ENCODE peak calls at places on chromosomes 4 and X, in five cellular contexts. One of them, this sample, is unnamed.

GRCh38 chr4:137950286-137950685 is 291.9 kb downstream of the SLC7A11 start:
- DNase-seq in mesenchymal stem cell: no peak
- DNase-seq in H1: no peak
- DNase-seq in neuronal stem cell: no peak
- DNase-seq in IMR-90: no peak
- DNase-seq in this sample: peak

GRCh38 chrX:131729295-131729694 is 185.4 kb downstream of the OR13H1 start:
- DNase-seq in neuronal stem cell: no peak
- DNase-seq in mesenchymal stem cell: no peak
- DNase-seq in H1: no peak
- DNase-seq in IMR-90: peak
- DNase-seq in this sample: peak

GRCh38 chr4:37415845-37416369 is 171.4 kb downstream of the NWD2 start:
- DNase-seq in IMR-90: no peak
- DNase-seq in neuronal stem cell: no peak
- DNase-seq in H1: no peak
- DNase-seq in mesenchymal stem cell: no peak
- DNase-seq in this sample: peak

GRCh38 chrX:93591398-93591797 is 82.0 kb downstream of the NAP1L3 start:
- DNase-seq in IMR-90: no peak
- DNase-seq in neuronal stem cell: no peak
- DNase-seq in mesenchymal stem cell: no peak
- DNase-seq in H1: no peak
- DNase-seq in this sample: no peak

GRCh38 chr4:1652088-1652487 is 32.0 kb downstream of the FAM53A start:
- DNase-seq in H1: no peak
- DNase-seq in neuronal stem cell: no peak
- DNase-seq in IMR-90: no peak
- DNase-seq in mesenchymal stem cell: no peak
- DNase-seq in this sample: no peak

GRCh38 chrX:1283093-1283492 is 14.5 kb downstream of the CSF2RA start:
- DNase-seq in mesenchymal stem cell: no peak
- DNase-seq in neuronal stem cell: no peak
- DNase-seq in H1: no peak
- DNase-seq in IMR-90: no peak
- DNase-seq in this sample: no peak

GRCh38 chrX:128021566-128021965 is 30.6 kb downstream of the ACTRT1 start:
- DNase-seq in IMR-90: no peak
- DNase-seq in H1: no peak
- DNase-seq in neuronal stem cell: no peak
- DNase-seq in mesenchymal stem cell: no peak
- DNase-seq in this sample: no peak

GRCh38 chrX:97563531-97564133 is 679.9 kb downstream of the RPA4 start:
- DNase-seq in neuronal stem cell: no peak
- DNase-seq in IMR-90: peak
- DNase-seq in mesenchymal stem cell: peak
- DNase-seq in H1: no peak
- DNase-seq in this sample: peak

GRCh38 chr4:134122903-134123302 is 78.7 kb downstream of the PABPC4L start:
- DNase-seq in mesenchymal stem cell: no peak
- DNase-seq in H1: no peak
- DNase-seq in neuronal stem cell: no peak
- DNase-seq in IMR-90: no peak
- DNase-seq in this sample: no peak

GRCh38 chrX:119266364-119266995 is 30.4 kb downstream of the PGRMC1 start:
- DNase-seq in IMR-90: peak
- DNase-seq in mesenchymal stem cell: peak
- DNase-seq in H1: no peak
- DNase-seq in neuronal stem cell: no peak
- DNase-seq in this sample: peak

GRCh38 chrX:31329298-31329697 is 257.5 kb upstream of the FTHL17 start:
- DNase-seq in mesenchymal stem cell: no peak
- DNase-seq in IMR-90: peak
- DNase-seq in neuronal stem cell: no peak
- DNase-seq in H1: no peak
- DNase-seq in this sample: no peak

GRCh38 chrX:18377802-18378201 is 23.3 kb upstream of the SCML2 start:
- DNase-seq in neuronal stem cell: no peak
- DNase-seq in H1: peak
- DNase-seq in IMR-90: peak
- DNase-seq in mesenchymal stem cell: peak
- DNase-seq in this sample: no peak

GRCh38 chr4:80202784-80203553 is 5.7 kb downstream of the PRDM8 start:
- DNase-seq in mesenchymal stem cell: peak
- DNase-seq in IMR-90: peak
- DNase-seq in neuronal stem cell: no peak
- DNase-seq in H1: peak
- DNase-seq in this sample: peak

GRCh38 chr4:36351082-36351666 is 69.8 kb downstream of the DTHD1 start:
- DNase-seq in mesenchymal stem cell: peak
- DNase-seq in H1: peak
- DNase-seq in IMR-90: peak
- DNase-seq in neuronal stem cell: peak
- DNase-seq in this sample: peak

GRCh38 chr4:98663226-98664006 is 5.0 kb upstream of the TSPAN5 start:
- DNase-seq in IMR-90: no peak
- DNase-seq in mesenchymal stem cell: no peak
- DNase-seq in neuronal stem cell: no peak
- DNase-seq in H1: no peak
- DNase-seq in this sample: no peak

GRCh38 chr4:68373513-68373912 is 23.6 kb upstream of the YTHDC1 start:
- DNase-seq in H1: peak
- DNase-seq in IMR-90: peak
- DNase-seq in neuronal stem cell: peak
- DNase-seq in mesenchymal stem cell: no peak
- DNase-seq in this sample: peak

GRCh38 chr4:70829015-70829414 is 10.7 kb downstream of the GRSF1 start:
- DNase-seq in H1: no peak
- DNase-seq in neuronal stem cell: no peak
- DNase-seq in IMR-90: no peak
- DNase-seq in mesenchymal stem cell: no peak
- DNase-seq in this sample: no peak

GRCh38 chrX:29419774-29420553 is 795.4 kb upstream of the MAGEB2 start:
- DNase-seq in H1: no peak
- DNase-seq in IMR-90: peak
- DNase-seq in mesenchymal stem cell: peak
- DNase-seq in neuronal stem cell: no peak
- DNase-seq in this sample: peak

GRCh38 chr4:26062221-26062620 is 148.2 kb downstream of the SMIM20 start:
- DNase-seq in IMR-90: peak
- DNase-seq in mesenchymal stem cell: no peak
- DNase-seq in neuronal stem cell: no peak
- DNase-seq in H1: no peak
- DNase-seq in this sample: no peak

GRCh38 chr4:7021930-7022658 is 21.1 kb upstream of the TADA2B start:
- DNase-seq in H1: no peak
- DNase-seq in mesenchymal stem cell: peak
- DNase-seq in IMR-90: peak
- DNase-seq in neuronal stem cell: no peak
- DNase-seq in this sample: peak

GRCh38 chr4:36343501-36343900 is 62.1 kb downstream of the DTHD1 start:
- DNase-seq in mesenchymal stem cell: no peak
- DNase-seq in IMR-90: no peak
- DNase-seq in H1: no peak
- DNase-seq in neuronal stem cell: no peak
- DNase-seq in this sample: no peak

GRCh38 chr4:150072906-150073714 is 5.1 kb upstream of the DCLK2 start:
- DNase-seq in neuronal stem cell: no peak
- DNase-seq in IMR-90: peak
- DNase-seq in H1: no peak
- DNase-seq in mesenchymal stem cell: peak
- DNase-seq in this sample: peak

GRCh38 chr4:85318415-85318814 is 156.5 kb upstream of the ARHGAP24 start:
- DNase-seq in H1: no peak
- DNase-seq in IMR-90: no peak
- DNase-seq in neuronal stem cell: no peak
- DNase-seq in mesenchymal stem cell: no peak
- DNase-seq in this sample: no peak

GRCh38 chr4:37561803-37562207 is 124.4 kb downstream of the RELL1 start:
- DNase-seq in H1: no peak
- DNase-seq in mesenchymal stem cell: peak
- DNase-seq in IMR-90: peak
- DNase-seq in neuronal stem cell: no peak
- DNase-seq in this sample: peak

GRCh38 chr4:98260047-98260578 is 1.1 kb upstream of the RAP1GDS1 start:
- DNase-seq in mesenchymal stem cell: no peak
- DNase-seq in H1: no peak
- DNase-seq in neuronal stem cell: no peak
- DNase-seq in IMR-90: peak
- DNase-seq in this sample: no peak

GRCh38 chr4:156832886-156833285 is 138.7 kb downstream of the PDGFC start:
- DNase-seq in mesenchymal stem cell: peak
- DNase-seq in neuronal stem cell: no peak
- DNase-seq in IMR-90: peak
- DNase-seq in H1: no peak
- DNase-seq in this sample: no peak

GRCh38 chrX:25600776-25601175 is 537.4 kb upstream of the MAGEB18 start:
- DNase-seq in H1: no peak
- DNase-seq in IMR-90: peak
- DNase-seq in mesenchymal stem cell: no peak
- DNase-seq in neuronal stem cell: no peak
- DNase-seq in this sample: no peak

GRCh38 chrX:130079824-130080406 is 30.4 kb downstream of the ELF4 start:
- DNase-seq in neuronal stem cell: peak
- DNase-seq in H1: no peak
- DNase-seq in mesenchymal stem cell: peak
- DNase-seq in IMR-90: peak
- DNase-seq in this sample: peak

GRCh38 chr4:47972181-47972580 is 44.3 kb downstream of the CNGA1 start:
- DNase-seq in neuronal stem cell: no peak
- DNase-seq in IMR-90: no peak
- DNase-seq in mesenchymal stem cell: no peak
- DNase-seq in H1: no peak
- DNase-seq in this sample: no peak
- H3K4ac ChIP-seq in neuronal stem cell: no peak
- H3K4ac ChIP-seq in IMR-90: no peak
- H3K4ac ChIP-seq in mesenchymal stem cell: no peak
- H3K4ac ChIP-seq in H1: no peak
- H3K4ac ChIP-seq in this sample: no peak

DNA sequence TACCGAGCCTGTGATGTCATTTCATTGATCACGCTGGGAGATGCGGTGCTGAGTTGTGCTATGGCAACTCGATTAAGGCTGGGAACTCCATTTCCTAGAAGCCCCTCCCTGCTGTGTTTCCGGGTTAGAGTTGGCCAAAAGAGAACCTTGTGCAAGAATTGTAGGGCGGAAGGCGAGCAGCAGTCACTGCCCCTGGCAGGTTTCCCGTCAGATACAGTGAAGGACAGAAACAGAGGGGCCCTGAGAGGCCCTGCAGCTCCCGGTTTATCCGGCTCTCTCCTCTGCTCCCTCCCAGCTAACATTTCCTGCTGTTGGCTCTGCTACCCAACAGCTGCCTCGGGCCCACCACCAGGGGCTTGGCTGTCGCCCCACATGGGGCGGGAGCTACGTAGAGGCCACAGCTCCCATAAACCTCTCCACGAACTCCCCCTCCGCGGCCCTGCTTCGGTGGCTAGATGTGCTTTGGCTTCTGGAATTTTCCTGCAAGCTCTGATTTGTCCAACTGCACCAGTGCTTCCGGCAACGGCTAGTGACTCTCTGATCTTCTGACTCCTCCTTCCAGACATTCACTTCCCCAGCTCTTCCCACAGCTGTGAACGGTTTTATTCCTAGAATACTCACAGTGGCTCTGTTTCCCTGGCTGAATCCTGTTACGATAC is 74.9 kb upstream of the USP9X start:
- DNase-seq in neuronal stem cell: no peak
- DNase-seq in mesenchymal stem cell: peak
- DNase-seq in H1: peak
- DNase-seq in IMR-90: peak
- DNase-seq in this sample: peak
- H3K4me3 ChIP-seq in neuronal stem cell: no peak
- H3K4me3 ChIP-seq in mesenchymal stem cell: no peak
- H3K4me3 ChIP-seq in H1: no peak
- H3K4me3 ChIP-seq in IMR-90: peak
- H3K4me3 ChIP-seq in this sample: no peak

GRCh38 chr4:158847535-158847934 is 78.7 kb downstream of the FNIP2 start:
- DNase-seq in neuronal stem cell: no peak
- DNase-seq in IMR-90: no peak
- DNase-seq in mesenchymal stem cell: no peak
- DNase-seq in H1: no peak
- DNase-seq in this sample: no peak

GRCh38 chr4:158841540-158841939 is 72.7 kb downstream of the FNIP2 start:
- DNase-seq in mesenchymal stem cell: no peak
- DNase-seq in neuronal stem cell: no peak
- DNase-seq in H1: no peak
- DNase-seq in IMR-90: no peak
- DNase-seq in this sample: no peak

GRCh38 chr4:158849681-158850080 is 80.9 kb downstream of the FNIP2 start:
- DNase-seq in H1: no peak
- DNase-seq in mesenchymal stem cell: no peak
- DNase-seq in neuronal stem cell: no peak
- DNase-seq in IMR-90: no peak
- DNase-seq in this sample: no peak

GRCh38 chr4:158850371-158850770 is 81.5 kb downstream of the FNIP2 start:
- DNase-seq in H1: no peak
- DNase-seq in IMR-90: no peak
- DNase-seq in mesenchymal stem cell: no peak
- DNase-seq in neuronal stem cell: no peak
- DNase-seq in this sample: no peak

DNA sequence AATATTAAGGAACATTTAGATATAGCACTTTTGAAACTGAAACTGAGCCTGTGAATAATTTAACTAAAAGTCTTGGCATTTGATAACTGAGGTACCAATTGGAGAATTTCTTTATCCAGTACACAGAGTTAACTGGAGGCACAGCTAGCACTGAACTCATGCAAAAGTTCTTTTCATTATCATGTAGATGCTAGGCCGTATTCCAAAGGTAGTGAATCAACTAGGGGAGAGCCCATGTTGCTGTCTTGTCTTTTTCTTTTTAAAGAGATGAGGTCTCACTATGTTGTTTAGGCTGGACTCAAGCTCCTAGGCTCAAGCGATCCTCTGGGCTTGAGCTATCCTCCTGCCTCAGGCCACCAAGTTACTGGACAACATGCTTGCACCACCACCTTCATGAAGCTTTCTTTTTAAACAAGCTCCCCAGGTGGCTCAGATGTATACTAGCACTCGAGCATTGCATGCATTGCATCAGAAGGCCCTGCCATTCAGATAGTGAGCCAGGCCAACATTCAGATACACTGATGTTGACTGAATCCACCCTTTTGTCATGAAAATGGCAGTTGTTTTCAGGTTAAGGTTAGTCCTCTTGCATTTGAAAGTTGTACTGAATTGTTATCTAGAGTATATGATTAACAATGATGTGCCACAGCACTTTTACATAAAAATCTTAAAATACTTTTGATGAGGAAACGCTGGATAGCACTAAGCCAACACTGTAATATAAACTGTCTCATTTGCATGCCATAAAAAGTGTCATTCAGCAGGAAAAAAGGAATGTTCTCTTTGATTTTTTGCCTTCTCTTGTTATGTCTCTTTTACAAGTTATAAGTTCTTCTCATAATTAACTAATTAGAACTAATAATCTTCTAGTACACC is 76.6 kb downstream of the FNIP2 start:
- DNase-seq in neuronal stem cell: no peak
- DNase-seq in IMR-90: no peak
- DNase-seq in mesenchymal stem cell: no peak
- DNase-seq in H1: no peak
- DNase-seq in this sample: peak
- H3K14ac ChIP-seq in neuronal stem cell: no peak
- H3K14ac ChIP-seq in IMR-90: no peak
- H3K14ac ChIP-seq in mesenchymal stem cell: no peak
- H3K14ac ChIP-seq in H1: no peak
- H3K14ac ChIP-seq in this sample: no peak

GRCh38 chrX:114047558-114047957 is 536.3 kb upstream of the HTR2C start:
- DNase-seq in H1: no peak
- DNase-seq in mesenchymal stem cell: no peak
- DNase-seq in neuronal stem cell: no peak
- DNase-seq in IMR-90: no peak
- DNase-seq in this sample: no peak
- H3K4ac ChIP-seq in H1: no peak
- H3K4ac ChIP-seq in mesenchymal stem cell: no peak
- H3K4ac ChIP-seq in neuronal stem cell: no peak
- H3K4ac ChIP-seq in IMR-90: no peak
- H3K4ac ChIP-seq in this sample: no peak

This sample was measured in trophoblast cell.